ENCODE peak calls at places on chromosomes 6 and 20, in nine cellular contexts. I, D, M, A, W, T, C, X and N are unnamed samples.

GRCh38 chr20:35001596-35002362 is 46.1 kb downstream of the MYH7B start:
- DNase-seq in I (no peak), D (no peak), M (no peak), A (no peak), W (peak; percentile 12), T (no peak), C (no peak), X (no peak), N (no peak)

GRCh38 chr6:13250703-13251102 is 77.6 kb downstream of the TBC1D7 start:
- DNase-seq in I (no peak), D (no peak), M (no peak), A (no peak), W (no peak), T (no peak), C (no peak), X (no peak), N (no peak)

GRCh38 chr20:46688151-46689081 is 828 bp downstream of the TP53RK start:
- DNase-seq in I (no peak), D (no peak), M (no peak), A (no peak), W (no peak), T (no peak), C (no peak), X (no peak), N (no peak)

GRCh38 chr6:113980937-113981554 is 10.1 kb upstream of the HDAC2 start:
- DNase-seq in I (no peak), D (no peak), M (peak; percentile 74), A (no peak), W (no peak), T (no peak), C (no peak), X (peak; percentile 56), N (no peak)

GRCh38 chr20:10970109-10970508 is 296.3 kb upstream of the JAG1 start:
- DNase-seq in I (no peak), D (no peak), M (no peak), A (no peak), W (no peak), T (no peak), C (no peak), X (no peak), N (no peak)

GRCh38 chr20:10629946-10630345 is 43.9 kb downstream of the JAG1 start:
- DNase-seq in I (no peak), D (no peak), M (no peak), A (no peak), W (no peak), T (no peak), C (no peak), X (no peak), N (no peak)

GRCh38 chr6:49332781-49333180 is 130.3 kb downstream of the MMUT start:
- DNase-seq in I (no peak), D (no peak), M (no peak), A (no peak), W (no peak), T (no peak), C (no peak), X (no peak), N (no peak)

GRCh38 chr6:26329763-26330511 is 35.1 kb upstream of the BTN3A2 start:
- DNase-seq in I (no peak), D (no peak), M (no peak), A (no peak), W (no peak), T (no peak), C (no peak), X (peak; percentile 64), N (no peak)

GRCh38 chr20:430091-430999 is 22.2 kb downstream of the RBCK1 start:
- DNase-seq in I (no peak), D (no peak), M (peak; percentile 61), A (no peak), W (no peak), T (no peak), C (no peak), X (no peak), N (no peak)

GRCh38 chr6:6730831-6731230 is 142.3 kb downstream of the LY86 start:
- DNase-seq in I (no peak), D (no peak), M (no peak), A (no peak), W (no peak), T (no peak), C (no peak), X (peak; percentile 32), N (no peak)

GRCh38 chr20:15831201-15831600 is 742.0 kb downstream of the KIF16B start:
- DNase-seq in I (no peak), D (no peak), M (no peak), A (no peak), W (no peak), T (no peak), C (no peak), X (no peak), N (no peak)

GRCh38 chr20:42598586-42598985 is 591.1 kb downstream of the PTPRT start:
- DNase-seq in I (no peak), D (no peak), M (no peak), A (no peak), W (no peak), T (no peak), C (no peak), X (no peak), N (no peak)

GRCh38 chr20:18909254-18909653 is 95.7 kb downstream of the SCP2D1 start:
- DNase-seq in I (no peak), D (no peak), M (no peak), A (no peak), W (no peak), T (no peak), C (no peak), X (no peak), N (no peak)

GRCh38 chr20:35618372-35619131 is 2.9 kb downstream of the SPAG4 start:
- DNase-seq in I (no peak), D (no peak), M (peak; percentile 23), A (no peak), W (no peak), T (peak; percentile 49), C (no peak), X (peak; percentile 31), N (no peak)

GRCh38 chr6:97978855-97979271 is 695.8 kb upstream of the MMS22L start:
- DNase-seq in I (peak; percentile 66), D (no peak), M (no peak), A (no peak), W (no peak), T (no peak), C (no peak), X (peak; percentile 79), N (no peak)
- TF ChIP-seq CTCF in I (no peak), D (no peak), M (no peak), A (no peak), W (no peak), T (no peak), C (no peak), X (peak; percentile 77), N (no peak)

DNA sequence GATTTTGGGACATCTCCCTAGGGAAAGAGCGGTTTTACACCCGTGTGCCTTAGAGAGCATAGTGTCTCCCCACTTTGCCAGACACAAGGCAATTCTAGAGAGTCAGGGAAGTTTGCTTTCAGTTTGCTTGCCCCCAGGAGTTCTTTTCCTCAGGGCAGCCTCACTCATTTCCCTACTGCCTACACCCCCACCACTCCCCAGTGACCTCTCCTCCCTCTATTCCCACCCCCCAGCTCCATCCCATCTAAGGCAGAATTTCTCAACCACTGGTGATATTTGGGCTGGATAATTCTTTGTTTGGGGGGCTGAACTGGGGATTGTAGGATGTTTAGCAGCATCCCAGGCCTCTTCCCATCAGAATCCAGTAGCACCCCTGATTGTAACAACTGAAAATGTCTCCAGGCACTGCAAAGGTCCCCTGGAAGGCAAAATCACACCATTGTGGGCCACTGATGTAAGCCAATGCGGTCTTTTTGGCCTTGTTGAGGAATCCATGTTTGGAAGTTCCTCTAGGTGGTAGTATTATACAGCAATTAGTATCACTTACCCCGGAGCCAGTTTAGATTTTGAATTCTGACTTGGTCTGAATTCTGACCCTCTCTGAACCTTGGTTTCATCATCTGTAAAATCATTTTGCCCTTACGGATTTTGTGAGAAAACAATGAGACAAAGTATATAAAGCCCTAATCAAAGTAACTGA is 1.3 kb downstream of the EPPIN start:
- DNase-seq in I (no peak), D (no peak), M (peak; percentile 41), A (no peak), W (no peak), T (no peak), C (no peak), X (no peak), N (no peak)
- H3K4me1 ChIP-seq in I (no peaks in the 10 kb centered on the region), D (no peaks in the 10 kb centered on the region), M (no peaks in the 10 kb centered on the region), A (no peaks in the 10 kb centered on the region), W (no peaks in the 10 kb centered on the region), T (no peaks in the 10 kb centered on the region), C (no peaks in the 10 kb centered on the region), X (no peaks in the 10 kb centered on the region), N (no peaks in the 10 kb centered on the region)

DNA sequence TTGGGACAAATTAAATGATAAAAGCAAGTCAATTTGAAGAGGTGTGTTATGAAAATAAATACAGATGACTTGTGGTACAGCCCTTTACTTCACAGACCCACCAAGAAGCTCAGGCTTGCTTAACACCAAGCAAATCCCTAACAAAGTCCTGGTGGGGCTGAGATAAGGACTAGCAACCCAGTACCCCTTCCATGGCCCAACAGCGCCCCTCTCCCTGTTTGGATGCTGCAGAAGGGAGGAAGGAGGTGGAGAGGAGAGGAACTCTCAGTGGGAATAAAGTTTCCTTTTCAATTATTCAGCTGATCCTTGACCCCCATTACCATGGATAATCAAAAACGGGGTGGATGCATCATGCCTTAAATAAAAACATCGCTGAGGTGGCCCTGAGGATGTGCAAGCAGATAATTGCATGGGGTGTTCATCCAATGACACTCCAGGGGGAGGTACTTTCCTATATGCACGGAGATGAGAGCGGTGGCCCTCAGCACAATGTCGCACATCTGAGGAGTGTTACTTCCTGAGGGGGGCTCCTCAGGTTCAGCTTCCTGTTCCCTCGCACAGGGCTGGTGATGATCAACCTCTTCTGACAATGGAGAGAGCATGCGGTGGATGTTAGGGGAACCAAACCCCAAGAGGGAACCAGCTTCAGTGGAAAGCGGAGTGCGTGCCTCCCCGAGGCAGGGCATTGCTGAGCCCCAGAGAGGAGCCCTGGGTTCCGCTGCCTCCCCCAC is 4.4 kb upstream of the ZNF831 start:
- DNase-seq in I (no peak), D (no peak), M (peak; percentile 13), A (no peak), W (no peak), T (no peak), C (peak; percentile 67), X (no peak), N (no peak)
- H3K4me3 ChIP-seq in I (no peak overlapping the region), D (peak overlapping the region; percentile 38), M (no peak overlapping the region), A (no peak overlapping the region), W (no peak overlapping the region), T (no peak overlapping the region), C (peak overlapping the region; percentile 47), X (no peak overlapping the region), N (no peak overlapping the region)

DNA sequence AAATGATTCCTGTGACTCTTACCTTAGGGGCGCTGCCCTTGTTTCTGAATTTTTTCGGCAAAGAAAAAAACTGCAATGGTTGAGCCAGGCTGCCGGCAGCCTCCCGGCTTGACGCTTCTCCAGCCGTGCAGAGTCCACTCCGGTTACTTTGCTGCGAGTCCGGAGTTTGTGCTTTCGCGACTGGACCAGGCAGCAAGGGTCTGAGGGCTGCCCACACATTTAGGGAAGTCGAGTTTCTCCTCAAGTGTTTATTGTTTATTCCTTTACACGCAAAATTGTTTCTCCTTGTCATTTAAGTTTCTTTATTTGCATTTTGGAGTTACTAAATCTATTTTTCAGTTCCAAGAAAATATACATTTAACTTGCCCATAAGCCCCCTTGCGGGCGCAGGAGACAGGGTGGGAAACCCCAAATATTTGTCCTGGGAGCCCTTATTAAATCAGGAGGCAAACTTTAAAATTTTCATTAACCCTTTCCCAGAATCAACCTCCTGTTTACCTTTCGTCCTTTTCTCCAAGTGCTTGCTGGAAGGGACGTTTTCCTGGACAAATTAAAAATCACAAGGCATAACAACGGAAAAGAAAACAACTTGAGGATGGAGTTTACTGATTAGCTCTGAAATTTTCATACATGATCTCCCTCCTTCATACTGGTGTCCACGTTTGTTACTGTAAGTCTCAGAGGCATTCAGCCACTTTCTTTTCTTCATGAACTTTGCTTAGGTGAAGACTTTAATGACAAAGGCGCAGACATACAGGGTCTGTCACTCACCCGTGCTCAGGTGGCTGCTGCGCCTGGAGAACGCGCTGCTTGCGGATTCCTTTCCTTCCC is 1.7 kb upstream of the PDE10A start:
- DNase-seq in I (no peak), D (no peak), M (no peak), A (no peak), W (no peak), T (no peak), C (no peak), X (no peak), N (no peak)
- TF ChIP-seq CTCF in I (no peak), D (no peak), M (peak; percentile 30), A (no peak), W (no peak), T (no peak), C (no peak), X (no peak), N (no peak)